ENCODE peak calls at places on chromosomes 13 and 19, in four cellular contexts. P, I, J and Z are unnamed samples.

GRCh38 chr19:13621413-13621812 is 115.1 kb upstream of the CACNA1A start:
- DNase-seq in J (peak), I (peak), P (no peak), Z (no peak)

GRCh38 chr19:46616631-46617322 is 8.1 kb downstream of the PTGIR start:
- DNase-seq in I (no peak), P (peak), J (peak), Z (no peak)

GRCh38 chr19:5635427-5635826 is 12.5 kb downstream of the SAFB start:
- DNase-seq in P (no peak), I (no peak), J (no peak), Z (no peak)

GRCh38 chr13:95641961-95642621 is 2.4 kb downstream of the DZIP1 start:
- DNase-seq in P (peak), J (no peak), I (no peak), Z (no peak)

GRCh38 chr13:84445776-84446175 is 563.5 kb upstream of the SLITRK1 start:
- DNase-seq in P (no peak), J (peak), I (no peak), Z (no peak)

GRCh38 chr13:50131998-50132936 is 117.0 kb downstream of the KCNRG start:
- DNase-seq in J (no peak), I (no peak), P (no peak), Z (peak)

GRCh38 chr13:84132491-84132890 is 250.2 kb upstream of the SLITRK1 start:
- DNase-seq in I (no peak), P (no peak), J (no peak), Z (no peak)

GRCh38 chr13:27830010-27830409 is 37.7 kb downstream of the GSX1 start:
- DNase-seq in J (no peak), P (peak), I (no peak), Z (peak)

GRCh38 chr19:28283592-28283991 is 929.4 kb downstream of the UQCRFS1 start:
- DNase-seq in J (no peak), P (no peak), I (no peak), Z (no peak)

GRCh38 chr19:44401108-44401786 is at the start of gene ZNF285:
- DNase-seq in I (peak), J (peak), P (peak), Z (peak)

GRCh38 chr19:54188224-54188871 is 1.0 kb downstream of the MBOAT7 start:
- DNase-seq in P (no peak), I (no peak), J (no peak), Z (peak)

GRCh38 chr13:65985632-65986031 is 1244.5 kb downstream of the PCDH9 start:
- DNase-seq in P (no peak), I (no peak), J (no peak), Z (no peak)

GRCh38 chr19:19540707-19541515 is 2.8 kb downstream of the CILP2 start:
- DNase-seq in J (peak), P (peak), I (no peak), Z (peak)

GRCh38 chr13:30985637-30986205 is 53.3 kb downstream of the TEX26 start:
- DNase-seq in P (no peak), I (peak), J (peak), Z (no peak)

GRCh38 chr13:71278512-71278911 is 588.5 kb downstream of the DACH1 start:
- DNase-seq in I (no peak), P (no peak), J (no peak), Z (no peak)

GRCh38 chr19:17073869-17074627 is 1.2 kb downstream of the HAUS8 start:
- DNase-seq in P (no peak), J (no peak), I (no peak), Z (no peak)

GRCh38 chr13:73224708-73225107 is 165.9 kb downstream of the KLF5 start:
- DNase-seq in I (no peak), J (peak), P (no peak), Z (no peak)